ENCODE peak calls at places on chromosomes 4 and X, in nine cellular contexts. M is mesendoderm, Z is left ventricle myocardium inferior, X is endodermal cell, A is tibial artery, Q is MM.1S, W is heart left ventricle, E is cardiac muscle cell, I is aorta. F is an unnamed sample. For H3K4me1, the result is how much of the 10 kb centered on the place peaks cover.

GRCh38 chr4:183960021-183960420 is 54.9 kb downstream of the STOX2 start:
- DNase-seq in M (peak), Z (peak), X (peak), A (no peak), Q (no peak), W (peak), E (peak), I (no peak), F (no peak)

GRCh38 chr4:168514249-168514852 is 17.5 kb downstream of the PALLD start:
- DNase-seq in M (peak), Z (no peak), X (no peak), A (no peak), Q (peak), W (no peak), E (peak), I (no peak), F (peak)

GRCh38 chr4:107743532-107743931 is 23.5 kb upstream of the PAPSS1 start:
- DNase-seq in M (no peak), Z (no peak), X (no peak), A (no peak), Q (peak), W (no peak), E (no peak), I (no peak), F (no peak)

GRCh38 chr4:112633477-112634235 is 3.1 kb downstream of the ZGRF1 start:
- DNase-seq in M (peak), Z (no peak), X (no peak), A (no peak), Q (peak), W (no peak), E (peak), I (no peak), F (peak)

GRCh38 chr4:140568507-140569306 is at the start of gene UCP1:
- DNase-seq in M (peak), Z (peak), X (peak), A (peak), Q (no peak), W (no peak), E (peak), I (peak), F (no peak)

GRCh38 chrX:153582896-153583295 is 16.0 kb downstream of the CCNQ start:
- DNase-seq in M (no peak), Z (peak), X (no peak), A (no peak), Q (peak), W (peak), E (peak), I (peak), F (peak)

GRCh38 chrX:56248492-56248891 is 16.3 kb downstream of the KLF8 start:
- DNase-seq in M (peak), Z (peak), X (peak), A (no peak), Q (peak), W (peak), E (peak), I (peak), F (peak)

GRCh38 chr4:175947117-175947722 is 118.4 kb upstream of the WDR17 start:
- DNase-seq in M (peak), Z (no peak), X (no peak), A (no peak), Q (peak), W (no peak), E (peak), I (no peak), F (peak)

GRCh38 chrX:53616921-53617320 is 69.6 kb downstream of the HUWE1 start:
- DNase-seq in M (no peak), Z (no peak), X (no peak), A (no peak), Q (no peak), W (no peak), E (no peak), I (no peak), F (no peak)

GRCh38 chr4:111879539-111879938 is 265.7 kb upstream of the FAM241A start:
- DNase-seq in M (peak), Z (no peak), X (no peak), A (no peak), Q (no peak), W (no peak), E (no peak), I (no peak), F (no peak)

GRCh38 chrX:151984891-151985290 is 10.4 kb upstream of the GABRE start:
- DNase-seq in M (no peak), Z (no peak), X (no peak), A (no peak), Q (no peak), W (no peak), E (no peak), I (no peak), F (no peak)

GRCh38 chrX:151985531-151985930 is 11.1 kb upstream of the GABRE start:
- DNase-seq in M (no peak), Z (no peak), X (no peak), A (no peak), Q (no peak), W (no peak), E (no peak), I (no peak), F (no peak)

GRCh38 chrX:151985955-151986354 is 11.5 kb upstream of the GABRE start:
- DNase-seq in M (no peak), Z (peak), X (no peak), A (peak), Q (no peak), W (no peak), E (peak), I (no peak), F (no peak)

GRCh38 chrX:151988706-151989299 is 14.3 kb upstream of the GABRE start:
- DNase-seq in M (peak), Z (no peak), X (no peak), A (no peak), Q (no peak), W (no peak), E (peak), I (no peak), F (no peak)

DNA sequence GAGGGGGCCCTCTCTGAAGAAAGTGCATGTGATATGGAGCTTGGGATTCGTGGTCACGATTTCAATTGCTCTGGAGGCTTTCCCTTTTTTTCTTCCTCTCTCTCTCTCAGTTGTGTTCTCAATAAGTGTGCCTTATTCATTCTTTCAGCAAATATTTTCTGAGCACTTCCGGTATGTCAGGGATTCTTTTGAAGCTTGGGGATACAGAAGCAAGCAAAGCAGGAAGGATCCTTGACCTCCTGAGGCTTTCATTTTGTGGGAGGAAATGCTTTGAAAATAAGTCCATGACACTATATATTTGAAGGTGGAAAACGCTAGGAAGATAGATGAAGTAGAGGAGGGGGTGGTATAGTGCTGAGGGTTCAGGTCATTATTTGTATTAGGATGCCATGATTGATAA is 12.6 kb upstream of the GABRE start:
- DNase-seq in M (no peak), Z (no peak), X (no peak), A (no peak), Q (no peak), W (no peak), E (no peak), I (no peak), F (no peak)
- H3K4me3 ChIP-seq in M (no peak), Z (no peak), X (no peak), A (no peak), Q (no peak), W (no peak), E (no peak), I (no peak), F (no peak)

DNA sequence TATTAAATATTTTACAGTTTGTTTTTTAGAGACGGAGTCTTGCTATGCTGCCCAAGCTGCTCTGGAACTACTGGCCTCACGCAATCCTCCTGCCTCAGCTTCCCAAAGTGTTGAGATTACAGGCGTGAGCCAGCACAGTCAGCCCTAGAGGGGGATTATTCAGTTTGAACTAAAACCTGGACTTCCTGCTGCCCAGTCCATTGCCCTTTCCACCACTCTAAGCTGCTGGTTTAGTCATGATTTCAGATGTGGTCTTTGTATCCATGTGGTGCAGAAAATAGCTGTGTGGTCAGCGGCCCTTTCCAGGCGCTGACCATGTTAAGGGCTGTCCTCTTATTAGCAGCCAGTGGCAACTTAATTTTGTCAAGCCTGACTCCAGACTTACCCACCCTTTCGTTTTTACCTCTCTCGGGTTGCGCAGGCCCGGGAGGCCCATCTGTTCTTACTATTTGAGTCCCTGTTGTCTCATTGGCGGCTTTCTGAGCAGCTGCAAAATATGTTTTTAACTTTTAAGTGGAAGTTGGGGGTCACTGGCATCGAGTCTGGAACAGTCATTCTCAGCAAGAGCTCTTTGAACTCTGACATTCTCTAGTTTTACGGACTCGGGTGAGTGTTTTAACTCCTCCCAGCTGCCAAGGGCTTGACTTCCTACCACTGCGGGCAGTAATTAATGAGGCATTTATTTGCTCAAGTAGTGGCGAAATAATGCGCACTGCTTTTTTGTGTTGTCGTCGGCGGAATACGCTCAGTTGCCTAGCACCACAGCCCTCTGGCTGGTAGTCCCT is 772 bp upstream of the VMA21 start:
- DNase-seq in M (no peak), Z (peak), X (no peak), A (peak), Q (peak), W (no peak), E (no peak), I (no peak), F (no peak)
- H3K4me1 ChIP-seq in M (under half), Z (under half), X (under half), A (under half), Q (under half), W (under half), E (under half), I (under half), F (under half)

GRCh38 chr4:76252271-76252653 is 741 bp downstream of the FAM47E start:
- DNase-seq in M (no peak), Z (no peak), X (no peak), A (no peak), Q (no peak), W (no peak), E (no peak), I (no peak), F (no peak)
- H3K4me3 ChIP-seq in M (no peak), Z (peak), X (peak), A (peak), Q (no peak), W (peak), E (peak), I (no peak), F (no peak)

DNA sequence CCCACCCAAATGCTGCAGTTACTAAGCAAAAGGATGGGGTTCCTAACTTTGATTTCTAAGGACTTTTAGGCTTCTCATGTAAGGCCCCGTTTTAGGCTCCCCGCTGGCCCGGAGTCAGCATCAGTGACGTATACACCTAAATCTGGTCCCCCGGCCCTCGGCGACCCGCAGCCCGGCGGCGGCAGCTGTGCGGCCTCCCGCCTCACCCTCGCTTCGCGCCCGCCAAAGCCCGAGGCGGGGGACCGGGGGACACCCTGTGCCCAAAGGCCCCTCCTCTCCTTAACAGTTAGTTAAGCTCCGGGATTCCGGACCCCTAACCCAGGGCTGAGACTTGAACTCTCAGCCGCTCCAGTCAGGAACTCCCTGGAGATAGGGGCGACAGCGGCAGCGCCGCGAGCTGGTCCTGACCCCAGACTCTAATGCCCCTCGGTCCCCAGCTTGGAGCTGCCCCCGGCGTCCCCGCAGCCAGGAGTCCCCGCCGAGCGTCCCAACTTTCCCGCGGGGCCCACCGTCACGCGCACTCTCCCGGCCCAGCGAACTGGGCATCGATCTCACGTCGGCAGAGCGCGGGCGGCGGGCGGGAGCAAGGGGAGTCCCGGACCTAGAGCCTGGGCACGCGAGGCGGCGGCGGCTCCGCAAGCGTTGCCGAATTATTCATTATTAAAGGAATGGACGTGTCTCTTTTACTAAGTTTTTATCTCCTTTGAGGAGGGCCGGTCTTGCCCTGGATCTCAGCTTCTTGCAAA is 1.5 kb upstream of the NR3C2 start:
- DNase-seq in M (peak), Z (peak), X (peak), A (peak), Q (peak), W (peak), E (no peak), I (peak), F (peak)
- H3K4me1 ChIP-seq in M (under half), Z (half or more), X (under half), A (under half), Q (under half), W (under half), E (under half), I (under half), F (half or more)

GRCh38 chrX:72048515-72049455 is 82.9 kb downstream of the RTL5 start:
- DNase-seq in M (no peak), Z (no peak), X (peak), A (peak), Q (no peak), W (no peak), E (no peak), I (no peak), F (no peak)

GRCh38 chrX:72045141-72045540 is 86.6 kb downstream of the RTL5 start:
- DNase-seq in M (peak), Z (no peak), X (peak), A (no peak), Q (no peak), W (no peak), E (no peak), I (no peak), F (no peak)

GRCh38 chrX:72050011-72050410 is 81.7 kb downstream of the RTL5 start:
- DNase-seq in M (no peak), Z (no peak), X (peak), A (no peak), Q (no peak), W (no peak), E (no peak), I (no peak), F (no peak)

GRCh38 chrX:72045552-72046277 is 86.0 kb downstream of the RTL5 start:
- DNase-seq in M (peak), Z (no peak), X (peak), A (no peak), Q (no peak), W (no peak), E (no peak), I (no peak), F (no peak)

GRCh38 chrX:72046447-72046846 is 85.3 kb downstream of the RTL5 start:
- DNase-seq in M (no peak), Z (no peak), X (no peak), A (no peak), Q (no peak), W (no peak), E (no peak), I (no peak), F (no peak)
- H3K4me3 ChIP-seq in M (no peak), Z (no peak), X (no peak), A (no peak), Q (no peak), W (no peak), E (no peak), I (no peak), F (peak)